ENCODE peak calls at places on chromosomes 16 and 17, in four cellular contexts. One of them, this sample, is unnamed. For H3K4me1 and H3K9me3, the result is how much of the 10 kb centered on the place peaks cover.

GRCh38 chr17:31495049-31495885 is 103.8 kb downstream of the RAB11FIP4 start:
- DNase-seq in adrenal gland: no peak
- DNase-seq in heart right ventricle: no peak
- DNase-seq in heart left ventricle: no peak
- DNase-seq in this sample: no peak

GRCh38 chr17:73343739-73344454 is 32.1 kb upstream of the CDC42EP4 start:
- DNase-seq in adrenal gland: no peak
- DNase-seq in heart right ventricle: no peak
- DNase-seq in heart left ventricle: no peak
- DNase-seq in this sample: no peak

GRCh38 chr17:38897671-38898290 is 27.6 kb upstream of the LASP1NB start:
- DNase-seq in adrenal gland: no peak
- DNase-seq in heart right ventricle: no peak
- DNase-seq in heart left ventricle: no peak
- DNase-seq in this sample: no peak

GRCh38 chr16:22762486-22762885 is 51.5 kb upstream of the HS3ST2 start:
- DNase-seq in adrenal gland: no peak
- DNase-seq in heart right ventricle: no peak
- DNase-seq in heart left ventricle: no peak
- DNase-seq in this sample: no peak

GRCh38 chr17:38598536-38598935 is 7.2 kb downstream of the SRCIN1 start:
- DNase-seq in adrenal gland: peak
- DNase-seq in heart right ventricle: no peak
- DNase-seq in heart left ventricle: no peak
- DNase-seq in this sample: no peak

GRCh38 chr17:72136692-72137550 is 16.1 kb downstream of the SOX9 start:
- DNase-seq in adrenal gland: no peak
- DNase-seq in heart right ventricle: no peak
- DNase-seq in heart left ventricle: no peak
- DNase-seq in this sample: no peak

GRCh38 chr16:67296422-67296821 is 17.1 kb downstream of the PLEKHG4 start:
- DNase-seq in adrenal gland: no peak
- DNase-seq in heart right ventricle: no peak
- DNase-seq in heart left ventricle: no peak
- DNase-seq in this sample: no peak

GRCh38 chr17:66275651-66276050 is 26.8 kb upstream of the PRKCA start:
- DNase-seq in adrenal gland: peak
- DNase-seq in heart right ventricle: no peak
- DNase-seq in heart left ventricle: no peak
- DNase-seq in this sample: no peak

GRCh38 chr16:4370570-4371480 is 823 bp upstream of the VASN start:
- DNase-seq in adrenal gland: peak
- DNase-seq in heart right ventricle: peak
- DNase-seq in heart left ventricle: peak
- DNase-seq in this sample: peak

DNA sequence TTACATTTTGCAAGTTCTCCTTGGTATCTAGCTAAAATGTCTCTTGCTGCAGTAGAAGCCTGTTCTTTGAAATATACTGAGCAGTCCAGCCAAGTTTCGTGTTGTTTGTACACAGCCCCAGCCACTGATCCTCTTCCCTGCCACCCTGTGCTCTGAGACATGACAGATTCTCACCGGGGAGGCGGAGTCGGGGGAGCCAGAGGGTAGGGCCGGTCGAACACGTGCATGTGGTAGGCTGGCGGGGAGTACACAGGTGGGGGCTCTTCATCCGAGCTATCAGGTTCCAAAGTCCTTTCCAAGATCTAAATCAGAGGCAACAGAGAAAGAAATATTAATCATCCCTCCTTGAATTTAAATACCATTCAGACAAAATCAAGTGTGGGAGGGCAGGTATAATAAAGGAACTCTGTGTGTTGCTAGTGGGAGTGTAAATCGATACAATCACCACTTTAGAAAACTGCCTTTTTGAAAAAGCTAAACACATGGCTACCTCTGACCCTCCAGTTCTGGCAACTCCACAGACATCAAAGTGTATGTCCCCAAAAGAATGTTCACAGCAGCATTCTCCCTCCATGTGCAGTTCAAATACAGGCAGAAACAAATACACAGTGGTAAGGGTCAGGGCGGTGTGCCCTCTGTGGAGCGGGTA is 29.7 kb upstream of the MRPS23 start:
- DNase-seq in adrenal gland: no peak
- DNase-seq in heart right ventricle: no peak
- DNase-seq in heart left ventricle: no peak
- DNase-seq in this sample: no peak
- H3K4me1 ChIP-seq in adrenal gland: half or more
- H3K4me1 ChIP-seq in heart right ventricle: half or more
- H3K4me1 ChIP-seq in heart left ventricle: half or more
- H3K4me1 ChIP-seq in this sample: under half

GRCh38 chr16:54400261-54400660 is 113.7 kb upstream of the IRX3 start:
- DNase-seq in adrenal gland: no peak
- DNase-seq in heart right ventricle: no peak
- DNase-seq in heart left ventricle: no peak
- DNase-seq in this sample: peak
- H3K9me3 ChIP-seq in adrenal gland: under half
- H3K9me3 ChIP-seq in heart right ventricle: under half
- H3K9me3 ChIP-seq in heart left ventricle: under half
- H3K9me3 ChIP-seq in this sample: under half

GRCh38 chr17:68698761-68699160 is 97.6 kb upstream of the FAM20A start:
- DNase-seq in adrenal gland: peak
- DNase-seq in heart right ventricle: peak
- DNase-seq in heart left ventricle: peak
- DNase-seq in this sample: no peak

GRCh38 chr17:68700391-68700790 is 99.2 kb upstream of the FAM20A start:
- DNase-seq in adrenal gland: no peak
- DNase-seq in heart right ventricle: no peak
- DNase-seq in heart left ventricle: no peak
- DNase-seq in this sample: no peak

GRCh38 chr17:68704897-68705296 is 103.7 kb upstream of the FAM20A start:
- DNase-seq in adrenal gland: no peak
- DNase-seq in heart right ventricle: no peak
- DNase-seq in heart left ventricle: peak
- DNase-seq in this sample: no peak

GRCh38 chr17:68697850-68698313 is 96.7 kb upstream of the FAM20A start:
- DNase-seq in adrenal gland: peak
- DNase-seq in heart right ventricle: no peak
- DNase-seq in heart left ventricle: no peak
- DNase-seq in this sample: no peak

GRCh38 chr17:68701046-68701445 is 99.9 kb upstream of the FAM20A start:
- DNase-seq in adrenal gland: no peak
- DNase-seq in heart right ventricle: no peak
- DNase-seq in heart left ventricle: no peak
- DNase-seq in this sample: no peak
- H3K4me1 ChIP-seq in adrenal gland: under half
- H3K4me1 ChIP-seq in heart right ventricle: under half
- H3K4me1 ChIP-seq in heart left ventricle: under half
- H3K4me1 ChIP-seq in this sample: under half

GRCh38 chr16:64711596-64711995 is 410.3 kb downstream of the CDH11 start:
- DNase-seq in adrenal gland: no peak
- DNase-seq in heart right ventricle: no peak
- DNase-seq in heart left ventricle: no peak
- DNase-seq in this sample: no peak
- H3K9me3 ChIP-seq in adrenal gland: under half
- H3K9me3 ChIP-seq in heart right ventricle: under half
- H3K9me3 ChIP-seq in heart left ventricle: under half
- H3K9me3 ChIP-seq in this sample: under half

DNA sequence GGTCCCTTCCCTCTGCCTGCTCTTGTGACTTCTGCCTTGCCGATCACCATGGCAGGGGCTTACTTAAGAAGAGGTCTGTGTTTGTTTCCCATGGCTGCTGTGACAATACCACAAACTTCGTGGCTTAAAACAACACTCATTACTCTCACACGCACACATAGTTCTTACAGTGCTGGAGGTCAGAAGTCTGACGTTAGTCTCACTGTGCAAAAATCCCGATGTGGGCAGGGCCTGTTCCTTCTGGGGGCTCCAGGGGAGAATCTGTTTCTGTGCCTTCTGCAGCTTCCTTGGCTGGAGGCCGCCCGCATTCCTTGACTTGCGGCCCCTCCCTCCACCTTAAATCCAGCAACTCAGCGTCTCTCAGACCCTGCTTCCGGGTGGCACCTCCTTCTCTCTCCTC is 249.2 kb upstream of the GSE1 start:
- DNase-seq in adrenal gland: no peak
- DNase-seq in heart right ventricle: no peak
- DNase-seq in heart left ventricle: no peak
- DNase-seq in this sample: no peak
- H3K4me1 ChIP-seq in adrenal gland: under half
- H3K4me1 ChIP-seq in heart right ventricle: under half
- H3K4me1 ChIP-seq in heart left ventricle: under half
- H3K4me1 ChIP-seq in this sample: under half

GRCh38 chr17:21677126-21677910 is 15.0 kb upstream of the KCNJ18 start:
- DNase-seq in adrenal gland: no peak
- DNase-seq in heart right ventricle: no peak
- DNase-seq in heart left ventricle: no peak
- DNase-seq in this sample: no peak

GRCh38 chr17:21679256-21680146 is 12.8 kb upstream of the KCNJ18 start:
- DNase-seq in adrenal gland: no peak
- DNase-seq in heart right ventricle: no peak
- DNase-seq in heart left ventricle: no peak
- DNase-seq in this sample: no peak

GRCh38 chr17:21677911-21678310 is 14.4 kb upstream of the KCNJ18 start:
- DNase-seq in adrenal gland: no peak
- DNase-seq in heart right ventricle: no peak
- DNase-seq in heart left ventricle: no peak
- DNase-seq in this sample: no peak

GRCh38 chr17:21680366-21680765 is 12.0 kb upstream of the KCNJ18 start:
- DNase-seq in adrenal gland: no peak
- DNase-seq in heart right ventricle: no peak
- DNase-seq in heart left ventricle: no peak
- DNase-seq in this sample: peak

GRCh38 chr17:21678451-21679081 is 13.8 kb upstream of the KCNJ18 start:
- DNase-seq in adrenal gland: no peak
- DNase-seq in heart right ventricle: no peak
- DNase-seq in heart left ventricle: no peak
- DNase-seq in this sample: no peak
- H3K9me3 ChIP-seq in adrenal gland: under half
- H3K9me3 ChIP-seq in heart right ventricle: under half
- H3K9me3 ChIP-seq in heart left ventricle: under half
- H3K9me3 ChIP-seq in this sample: under half

GRCh38 chr16:15880909-15881308 is 7.5 kb downstream of the CEP20 start:
- DNase-seq in adrenal gland: no peak
- DNase-seq in heart right ventricle: no peak
- DNase-seq in heart left ventricle: no peak
- DNase-seq in this sample: no peak
- H3K4me1 ChIP-seq in adrenal gland: under half
- H3K4me1 ChIP-seq in heart right ventricle: under half
- H3K4me1 ChIP-seq in heart left ventricle: under half
- H3K4me1 ChIP-seq in this sample: under half

DNA sequence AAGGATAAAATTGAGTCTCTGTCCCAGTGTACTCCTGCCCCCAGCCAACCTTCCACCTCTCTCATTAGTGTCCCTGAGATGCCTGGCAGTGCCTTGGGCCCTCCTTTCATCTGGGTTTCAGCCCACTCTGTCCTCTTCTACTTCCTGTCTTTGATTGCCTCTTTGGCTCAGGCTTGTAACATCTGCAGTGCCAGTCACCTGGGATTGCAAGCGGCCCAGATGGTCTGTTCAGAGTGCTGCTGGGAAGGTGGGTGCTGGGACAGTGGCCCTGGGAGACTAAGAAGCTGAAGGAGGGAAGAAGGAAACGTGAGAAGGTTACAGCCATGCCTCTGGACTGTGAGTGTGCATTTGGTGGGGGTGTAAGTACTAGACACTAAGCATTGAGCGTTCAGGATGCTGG is 2177.4 kb downstream of the TP53TG3F start:
- DNase-seq in adrenal gland: no peak
- DNase-seq in heart right ventricle: no peak
- DNase-seq in heart left ventricle: no peak
- DNase-seq in this sample: no peak
- H3K9me3 ChIP-seq in adrenal gland: under half
- H3K9me3 ChIP-seq in heart right ventricle: under half
- H3K9me3 ChIP-seq in heart left ventricle: under half
- H3K9me3 ChIP-seq in this sample: under half